ENCODE peak calls at places on chromosomes 13 and 19, in nine cellular contexts. C is NCI-H2171 treated with DMSO at 0.1 percent for 48 hours; R is AG04450; Y is fibroblast of pulmonary artery; K is iris pigment epithelial cell; A is activated naive CD4-positive, alpha-beta T cell; N is activated T-cell treated with anti-CD3 and anti-CD28 coated beads for 1 hour; B is midbrain; X is amniotic epithelial cell. D is an unnamed sample.
A peak's percentile ranks its signal among the peaks of the same experiment; 100 is the strongest.

GRCh38 chr19:48967346-48968178 is 2.5 kb downstream of the FTL start:
- DNase-seq in C (no peak), R (no peak), Y (peak; percentile 90), K (peak; percentile 65), A (no peak), N (no peak), B (peak; percentile 57), X (peak; percentile 78), D (peak; percentile 33)

GRCh38 chr19:10537668-10538067 is 6.0 kb upstream of the ATG4D start:
- DNase-seq in C (no peak), R (no peak), Y (no peak), K (no peak), A (no peak), N (no peak), B (no peak), X (no peak), D (peak; percentile 32)

GRCh38 chr13:20258963-20259288 is 26.8 kb upstream of the GJB6 start:
- DNase-seq in C (no peak), R (no peak), Y (no peak), K (no peak), A (no peak), N (no peak), B (no peak), X (no peak), D (no peak)

GRCh38 chr19:49497047-49497789 is 984 bp downstream of the RPS11 start:
- DNase-seq in C (peak; percentile 21), R (no peak), Y (peak; percentile 63), K (peak; percentile 67), A (peak; percentile 49), N (peak; percentile 63), B (peak; percentile 21), X (peak; percentile 48), D (peak; percentile 79)

GRCh38 chr13:62643007-62643483 is 1227.4 kb upstream of the PCDH20 start:
- DNase-seq in C (peak; percentile 2), R (no peak), Y (peak; percentile 8), K (peak; percentile 39), A (no peak), N (no peak), B (no peak), X (peak; percentile 75), D (peak; percentile 48)

GRCh38 chr19:49555600-49556411 is 24.6 kb downstream of the NOSIP start:
- DNase-seq in C (no peak), R (no peak), Y (peak; percentile 29), K (peak; percentile 51), A (peak; percentile 78), N (peak; percentile 79), B (no peak), X (peak; percentile 58), D (peak; percentile 59)

GRCh38 chr13:106815545-106815944 is 247.6 kb upstream of the ARGLU1 start:
- DNase-seq in C (no peak), R (no peak), Y (no peak), K (no peak), A (no peak), N (no peak), B (no peak), X (no peak), D (no peak)

GRCh38 chr19:17877696-17878095 is 6.0 kb downstream of the SLC5A5 start:
- DNase-seq in C (no peak), R (no peak), Y (no peak), K (no peak), A (no peak), N (no peak), B (no peak), X (no peak), D (no peak)

GRCh38 chr19:30799854-30800755 is 427.9 kb downstream of the ZNF536 start:
- DNase-seq in C (peak; percentile 5), R (no peak), Y (no peak), K (no peak), A (no peak), N (peak; percentile 4), B (peak; percentile 14), X (no peak), D (no peak)

GRCh38 chr13:111906816-111907215 is 160.1 kb upstream of the SOX1 start:
- DNase-seq in C (no peak), R (no peak), Y (no peak), K (no peak), A (no peak), N (no peak), B (no peak), X (no peak), D (no peak)

GRCh38 chr19:5321851-5322681 is 18.5 kb downstream of the PTPRS start:
- DNase-seq in C (no peak), R (no peak), Y (no peak), K (no peak), A (peak; percentile 11), N (peak; percentile 6), B (no peak), X (no peak), D (no peak)

D was measured in epithelial cell of esophagus.